ENCODE peak calls at places on chromosomes 7 and 10, in seven cellular contexts. P is mesendoderm; L is stimulated activated CD8-positive, alpha-beta memory T cell treated with anti-CD3 and anti-CD28 coated beads, Interleukin-4, amount 100 ng/mL, for 24 hours; N is stimulated activated CD4-positive, alpha-beta T cell treated with anti-CD3 and anti-CD28 coated beads, Interleukin-2, amount 100 ng/mL, for 24 hours; T is AG08395; G is H9; M is activated CD4-positive, alpha-beta T cell treated with anti-CD3 and anti-CD28 coated beads, Interleukin-2, amount 50 U/mL, for 4 hours. S is an unnamed sample.
A peak's percentile ranks its signal among the peaks of the same experiment; 100 is the strongest.

GRCh38 chr10:82394122-82394521 is 519.1 kb downstream of the NRG3 start:
- DNase-seq in P (no peak), L (no peak), N (no peak), T (no peak), G (no peak), M (no peak), S (no peak)

GRCh38 chr10:49415109-49415508 is 19.2 kb upstream of the DRGX start:
- DNase-seq in P (no peak), L (no peak), N (no peak), T (no peak), G (no peak), M (no peak), S (no peak)

GRCh38 chr7:138607216-138608126 is 93.7 kb downstream of the SVOPL start:
- DNase-seq in P (no peak), L (no peak), N (no peak), T (no peak), G (no peak), M (no peak), S (no peak)

GRCh38 chr7:20513897-20514296 is 101.6 kb upstream of the ABCB5 start:
- DNase-seq in P (no peak), L (no peak), N (no peak), T (no peak), G (no peak), M (no peak), S (no peak)

GRCh38 chr10:7412482-7413251 is 1.8 kb upstream of the SFMBT2 start:
- DNase-seq in P (peak; percentile 83), L (no peak), N (peak; percentile 42), T (no peak), G (peak; percentile 79), M (no peak), S (peak; percentile 77)

GRCh38 chr7:105429746-105430612 is 41.3 kb upstream of the SRPK2 start:
- DNase-seq in P (peak; percentile 70), L (peak; percentile 4), N (peak; percentile 46), T (peak; percentile 37), G (peak; percentile 34), M (peak; percentile 45), S (no peak)

GRCh38 chr7:135690566-135690965 is 28.3 kb downstream of the STMP1 start:
- DNase-seq in P (peak; percentile 28), L (no peak), N (no peak), T (peak; percentile 78), G (no peak), M (no peak), S (no peak)

GRCh38 chr10:88289342-88289741 is 293.8 kb downstream of the RNLS start:
- DNase-seq in P (no peak), L (no peak), N (no peak), T (no peak), G (no peak), M (no peak), S (no peak)

GRCh38 chr7:139153832-139154231 is 44.3 kb upstream of the ZC3HAV1 start:
- DNase-seq in P (peak; percentile 84), L (no peak), N (no peak), T (peak; percentile 5), G (no peak), M (no peak), S (no peak)

GRCh38 chr7:156167417-156167807 is 355.1 kb upstream of the SHH start:
- DNase-seq in P (no peak), L (no peak), N (no peak), T (no peak), G (no peak), M (no peak), S (no peak)

GRCh38 chr10:75718996-75719395 is 287.6 kb downstream of the LRMDA start:
- DNase-seq in P (no peak), L (no peak), N (no peak), T (no peak), G (no peak), M (no peak), S (no peak)

S was measured in H7.